ENCODE peak calls at places on chromosome 22, in seven cellular contexts. N is A549, X is stomach, D is transverse colon, V is ovary, C is sigmoid colon, G is H1. Q is an unnamed sample.
A peak's percentile ranks its signal among the peaks of the same experiment; 100 is the strongest.

GRCh38 chr22:25900880-25901279 is 158.9 kb downstream of the MYO18B start:
- DNase-seq in N (no peak), X (no peak), D (no peak), V (no peak), C (no peak), G (no peak), Q (no peak)

GRCh38 chr22:35230839-35231584 is 26.3 kb upstream of the HMGXB4 start:
- DNase-seq in N (no peak), X (no peak), D (peak; percentile 17), V (no peak), C (no peak), G (no peak), Q (no peak)

GRCh38 chr22:27881404-27881803 is 37.7 kb downstream of the PITPNB start:
- DNase-seq in N (no peak), X (peak; percentile 40), D (peak; percentile 35), V (peak; percentile 61), C (peak; percentile 85), G (no peak), Q (no peak)

GRCh38 chr22:46604306-46604690 is 15.9 kb upstream of the GRAMD4 start:
- DNase-seq in N (no peak), X (no peak), D (peak; percentile 54), V (no peak), C (no peak), G (no peak), Q (peak; percentile 33)

GRCh38 chr22:34430386-34430785 is 510.1 kb upstream of the LARGE1 start:
- DNase-seq in N (no peak), X (no peak), D (no peak), V (no peak), C (no peak), G (no peak), Q (no peak)

GRCh38 chr22:42978453-42979103 is 36.4 kb downstream of the PACSIN2 start:
- DNase-seq in N (no peak), X (no peak), D (no peak), V (no peak), C (no peak), G (no peak), Q (no peak)

GRCh38 chr22:36237462-36238347 is 1.6 kb downstream of the APOL2 start:
- DNase-seq in N (no peak), X (no peak), D (peak; percentile 43), V (no peak), C (no peak), G (no peak), Q (no peak)

GRCh38 chr22:48488611-48489456 is 1338.8 kb downstream of the BRD1 start:
- DNase-seq in N (no peak), X (no peak), D (no peak), V (no peak), C (peak; percentile 44), G (peak; percentile 79), Q (no peak)

GRCh38 chr22:36326178-36327161 is 61.3 kb downstream of the MYH9 start:
- DNase-seq in N (no peak), X (no peak), D (no peak), V (no peak), C (no peak), G (no peak), Q (no peak)

GRCh38 chr22:38432264-38432663 is 22.7 kb downstream of the KCNJ4 start:
- DNase-seq in N (no peak), X (no peak), D (no peak), V (no peak), C (no peak), G (no peak), Q (no peak)

GRCh38 chr22:49853981-49854791 is 542 bp downstream of the ZBED4 start:
- DNase-seq in N (no peak), X (no peak), D (peak; percentile 50), V (no peak), C (no peak), G (peak; percentile 54), Q (no peak)

DNA sequence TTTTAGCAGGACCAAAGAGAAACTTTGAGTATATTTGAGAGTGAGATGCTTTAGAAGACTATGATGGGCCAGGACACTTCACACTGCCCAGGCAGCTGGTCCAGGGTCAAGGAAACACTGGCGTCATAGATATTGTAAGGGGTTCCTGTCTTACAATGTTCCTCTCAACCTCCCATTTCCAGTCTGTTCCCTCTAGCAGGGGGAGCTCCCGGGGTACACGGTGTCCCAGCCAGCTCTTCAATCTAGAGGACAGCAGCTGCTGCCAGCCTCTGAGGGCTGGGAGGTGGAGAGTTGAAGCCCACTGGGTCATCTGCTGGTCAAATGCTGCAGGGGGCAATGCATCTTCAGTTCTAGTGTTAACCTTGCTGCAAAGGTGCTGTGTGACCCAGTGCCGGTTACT is 40.7 kb upstream of the TIMP3 start:
- DNase-seq in N (no peak), X (no peak), D (peak; percentile 13), V (no peak), C (no peak), G (no peak), Q (peak; percentile 33)
- TF ChIP-seq EP300 in N (no peak), X (peak; percentile 80), D (peak; percentile 78), V (peak; percentile 82), C (peak; percentile 73), G (no peak), Q (peak; percentile 60)

GRCh38 chr22:29882716-29883044 is 294 bp upstream of the MTMR3 start:
- DNase-seq in N (no peak), X (no peak), D (no peak), V (no peak), C (no peak), G (no peak), Q (no peak)

GRCh38 chr22:29886601-29887000 is 3.6 kb downstream of the MTMR3 start:
- DNase-seq in N (no peak), X (no peak), D (no peak), V (no peak), C (no peak), G (no peak), Q (no peak)

GRCh38 chr22:29885610-29886009 is 2.6 kb downstream of the MTMR3 start:
- DNase-seq in N (no peak), X (no peak), D (no peak), V (no peak), C (no peak), G (no peak), Q (no peak)

GRCh38 chr22:29883831-29884139 is 811 bp downstream of the MTMR3 start:
- DNase-seq in N (no peak), X (no peak), D (no peak), V (no peak), C (no peak), G (no peak), Q (no peak)

DNA sequence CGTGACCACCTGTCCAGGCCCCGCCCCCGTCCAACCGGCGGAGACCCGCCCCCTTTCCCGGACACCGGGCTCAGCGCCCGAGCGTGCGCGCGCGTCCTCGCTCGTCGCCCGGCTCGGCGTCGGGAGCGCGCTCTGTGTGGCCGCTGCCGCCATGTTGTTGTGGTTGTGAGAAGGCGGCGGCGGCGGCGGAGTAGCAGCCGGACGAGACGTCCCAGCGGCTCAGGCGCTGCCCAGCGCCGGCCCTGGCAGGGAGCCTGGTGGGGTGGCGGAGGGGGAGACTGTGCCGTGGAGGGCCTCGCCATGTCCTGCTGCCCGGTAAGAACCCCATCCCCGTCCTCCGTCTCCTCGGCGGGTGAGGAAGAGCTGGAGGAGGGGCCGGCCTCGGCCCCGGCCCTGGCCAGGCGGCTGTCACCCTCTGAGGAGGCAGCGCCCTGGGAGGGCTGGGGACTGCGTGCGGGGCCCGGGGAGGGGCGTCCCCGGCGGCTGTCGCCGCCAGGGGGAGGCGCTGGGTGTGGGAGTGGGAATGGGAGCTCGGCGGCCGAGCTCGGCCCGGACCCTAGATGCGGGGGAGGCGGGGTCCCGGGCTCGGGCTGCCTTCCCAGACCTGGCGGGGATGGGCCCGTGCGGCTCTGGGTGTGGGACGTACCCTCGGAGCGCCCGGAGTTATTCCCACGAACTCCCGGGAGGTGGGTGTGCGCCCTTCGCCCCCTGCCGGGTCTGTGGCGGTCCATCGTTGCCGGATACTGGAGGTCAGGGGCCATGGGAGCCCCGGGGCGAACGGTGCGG is at the start of gene MTMR3:
- DNase-seq in N (peak; percentile 42), X (peak; percentile 97), D (peak; percentile 98), V (peak; percentile 92), C (peak; percentile 95), G (peak; percentile 99), Q (peak; percentile 94)
- TF ChIP-seq POLR2A in N (peak; percentile 42), X (no peak), D (peak; percentile 82), V (peak; percentile 64), C (peak; percentile 20), G (peak; percentile 38), Q (peak; percentile 76)

DNA sequence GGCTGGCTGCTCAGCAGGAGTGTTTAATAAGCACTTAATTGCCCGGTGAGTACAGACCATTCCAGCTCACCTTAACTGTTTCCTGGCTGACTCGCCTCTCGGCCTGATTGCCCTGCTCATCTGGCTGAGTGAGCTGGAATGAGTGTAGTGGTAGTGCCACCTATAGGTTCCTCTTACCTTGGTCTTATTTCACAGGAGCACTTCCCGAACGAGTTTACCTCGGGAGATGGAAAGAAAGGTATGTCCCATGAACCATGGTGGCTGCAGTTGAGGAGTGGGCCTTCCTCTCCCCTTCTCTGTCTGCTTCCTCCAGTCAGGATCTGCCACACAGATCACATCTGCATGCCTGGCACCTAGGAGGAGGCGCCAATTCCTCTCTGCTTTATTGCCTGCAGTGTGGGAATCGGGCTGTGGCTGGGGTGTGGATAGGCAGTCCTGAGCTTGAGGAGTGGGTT is 26.7 kb downstream of the UPB1 start:
- DNase-seq in N (peak; percentile 74), X (peak; percentile 76), D (peak; percentile 68), V (no peak), C (no peak), G (peak; percentile 69), Q (no peak)
- TF ChIP-seq EP300 in N (no peak), X (no peak), D (no peak), V (no peak), C (no peak), G (no peak), Q (no peak)

DNA sequence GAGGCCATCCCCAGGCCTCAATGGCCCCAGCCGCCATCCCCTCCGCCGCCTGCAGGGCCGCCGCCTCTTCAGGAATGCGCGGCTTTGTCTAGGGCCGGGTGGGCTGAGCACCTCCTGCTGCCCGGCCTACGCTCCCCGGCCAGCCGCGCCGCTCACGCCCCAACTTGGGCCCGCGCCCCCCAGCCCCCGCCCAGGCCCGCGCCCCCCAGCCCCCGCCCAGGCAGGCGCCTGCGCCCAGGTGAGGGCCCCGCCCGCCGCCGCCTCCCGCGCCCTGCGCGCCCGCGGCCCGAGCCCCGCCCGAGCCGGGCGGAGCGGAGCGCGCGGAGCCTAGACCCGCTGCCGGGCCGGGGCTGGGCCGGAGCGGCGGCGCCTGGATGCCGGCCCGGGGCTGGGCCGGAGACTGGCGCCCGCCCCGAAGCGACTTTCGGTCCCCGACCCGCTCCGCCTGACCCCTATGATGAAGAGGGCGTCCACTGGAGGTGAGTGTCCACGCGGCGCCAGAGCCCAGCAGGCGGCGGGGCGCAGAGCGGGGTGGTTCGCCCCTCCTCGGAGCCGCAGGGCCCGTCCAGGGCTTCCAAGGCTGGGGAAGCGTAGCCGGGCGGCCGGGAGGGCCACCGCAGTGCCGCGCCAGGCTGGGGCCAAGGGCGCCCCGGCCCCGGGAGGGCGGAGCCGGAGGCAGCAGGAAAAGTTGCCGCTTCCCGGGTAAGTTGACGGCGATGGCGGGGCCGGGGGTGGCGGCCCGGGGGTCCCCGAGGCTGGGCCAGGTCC is 34.3 kb upstream of the PRODH start:
- DNase-seq in N (peak; percentile 12), X (no peak), D (no peak), V (no peak), C (no peak), G (peak; percentile 88), Q (no peak)
- TF ChIP-seq POLR2A in N (peak; percentile 20), X (no peak), D (no peak), V (no peak), C (no peak), G (no peak), Q (no peak)

GRCh38 chr22:17948101-17948500 is 76.3 kb downstream of the MICAL3 start:
- DNase-seq in N (no peak), X (peak; percentile 17), D (no peak), V (no peak), C (no peak), G (no peak), Q (no peak)
- TF ChIP-seq EP300 in N (no peak), X (no peak), D (no peak), V (no peak), C (no peak), G (no peak), Q (no peak)

GRCh38 chr22:31944700-31945477 is 554 bp downstream of the YWHAH start:
- DNase-seq in N (peak; percentile 16), X (peak; percentile 52), D (peak; percentile 60), V (peak; percentile 64), C (peak; percentile 79), G (peak; percentile 71), Q (peak; percentile 33)
- TF ChIP-seq POLR2A in N (no peak), X (no peak), D (no peak), V (no peak), C (no peak), G (peak; percentile 73), Q (no peak)

Q was measured in tibial nerve.